ENCODE peak calls at places on chromosomes 16 and 17, in seven cellular contexts. N is upper lobe of left lung; B is stimulated activated effector memory CD8-positive, alpha-beta T cell treated with anti-CD3 and anti-CD28 coated beads, Interleukin-12 subunit alpha, Interleukin-12 subunit beta, amount 100 ng/mL, for 72 hours; Y is activated naive CD4-positive, alpha-beta T cell treated with anti-CD3 and anti-CD28 coated beads, Interleukin-2, amount 50 U/mL, for 72 hours; I is natural killer cell treated with Interleukin-12 subunit alpha and Interleukin-12 subunit beta and Interleukin-15 and Interleukin-18, amount 100 ng/mL, for 72 hours; V is psoas muscle; J is heart right ventricle. A is an unnamed sample.

GRCh38 chr16:23434380-23434779 is 18.6 kb downstream of the COG7 start:
- ATAC-seq in N (peak; percentile 76), J (no peak), V (peak; percentile 83), B (no peak), I (no peak), Y (peak; percentile 28), A (no peak)

GRCh38 chr16:21659124-21659523 is 4.6 kb upstream of the OTOA start:
- ATAC-seq in N (no peak), B (no peak), I (no peak), Y (no peak), V (no peak), J (peak; percentile 40), A (no peak)

GRCh38 chr17:48592592-48592991 is 987 bp downstream of the HOXB5 start:
- ATAC-seq in Y (no peak), V (no peak), B (peak; percentile 38), N (no peak), J (no peak), I (peak; percentile 37), A (no peak)

GRCh38 chr16:80614908-80615696 is 74.3 kb downstream of the DYNLRB2 start:
- ATAC-seq in N (no peak), B (no peak), Y (no peak), J (no peak), I (no peak), V (no peak), A (no peak)

GRCh38 chr17:65593092-65593869 is 31.8 kb upstream of the AXIN2 start:
- ATAC-seq in N (no peak), Y (no peak), V (no peak), I (no peak), J (no peak), B (no peak), A (no peak)

GRCh38 chr16:9090101-9090959 is 1.1 kb upstream of the HAPSTR1 start:
- ATAC-seq in J (peak; percentile 5), N (no peak), I (peak; percentile 1), Y (peak; percentile 12), B (peak; percentile 1), V (peak; percentile 35), A (no peak)

GRCh38 chr17:31053076-31053475 is 41.7 kb upstream of the NF1 start:
- ATAC-seq in V (no peak), N (no peak), J (no peak), I (no peak), B (no peak), Y (no peak), A (no peak)

GRCh38 chr17:69455040-69455439 is 40.5 kb downstream of the MAP2K6 start:
- ATAC-seq in I (no peak), N (no peak), Y (no peak), J (no peak), B (no peak), V (no peak), A (no peak)

GRCh38 chr16:23634461-23635036 is 6.6 kb downstream of the PALB2 start:
- ATAC-seq in I (no peak), N (no peak), B (no peak), Y (no peak), J (no peak), V (no peak), A (no peak)

GRCh38 chr17:6789146-6789545 is 13.1 kb downstream of the FBXO39 start:
- ATAC-seq in B (no peak), Y (no peak), N (no peak), I (no peak), J (no peak), V (no peak), A (no peak)

GRCh38 chr16:3198334-3199072 is 10.5 kb downstream of the OR1F1 start:
- ATAC-seq in J (no peak), I (no peak), V (no peak), N (no peak), Y (no peak), B (no peak), A (no peak)

GRCh38 chr17:20074489-20074888 is 65.3 kb downstream of the SPECC1 start:
- ATAC-seq in Y (no peak), J (no peak), B (no peak), I (no peak), V (no peak), N (no peak), A (no peak)